ENCODE peak calls at places on chromosomes 1 and 21, in nine cellular contexts. C is uterus; J is upper lobe of right lung; N is lung; A is tibial nerve; Q is stomach; O is naive thymus-derived CD4-positive, alpha-beta T cell; Z is body of pancreas; V is thoracic aorta. D is an unnamed sample.

GRCh38 chr1:203569490-203570318 is 56.9 kb upstream of the ATP2B4 start:
- DNase-seq in C (no peak), J (no peak), N (no peak), A (no peak), Q (no peak), O (no peak), Z (no peak), V (no peak), D (no peak)

GRCh38 chr1:25774921-25775774 is 24.8 kb upstream of the SELENON start:
- DNase-seq in C (no peak), J (no peak), N (no peak), A (no peak), Q (no peak), O (peak; percentile 96), Z (no peak), V (no peak), D (no peak)

GRCh38 chr1:119139393-119139792 is 1.1 kb downstream of the WARS2 start:
- DNase-seq in C (no peak), J (no peak), N (no peak), A (no peak), Q (no peak), O (peak; percentile 20), Z (no peak), V (no peak), D (no peak)

GRCh38 chr1:201655910-201656669 is 117.2 kb downstream of the NAV1 start:
- DNase-seq in C (peak; percentile 44), J (no peak), N (no peak), A (no peak), Q (no peak), O (no peak), Z (no peak), V (no peak), D (no peak)

GRCh38 chr1:45365051-45365450 is 24.8 kb upstream of the MUTYH start:
- DNase-seq in C (no peak), J (no peak), N (no peak), A (no peak), Q (no peak), O (no peak), Z (no peak), V (no peak), D (no peak)

GRCh38 chr21:44982558-44983244 is 42.9 kb downstream of the SLX9 start:
- DNase-seq in C (no peak), J (no peak), N (peak; percentile 51), A (no peak), Q (peak; percentile 73), O (no peak), Z (no peak), V (peak; percentile 77), D (no peak)

GRCh38 chr21:31142600-31142999 is 104.3 kb upstream of the KRTAP19-8 start:
- DNase-seq in C (no peak), J (no peak), N (no peak), A (no peak), Q (no peak), O (peak; percentile 64), Z (no peak), V (no peak), D (no peak)

GRCh38 chr1:14969006-14969405 is 184.5 kb upstream of the TMEM51 start:
- DNase-seq in C (no peak), J (no peak), N (no peak), A (no peak), Q (no peak), O (peak; percentile 51), Z (no peak), V (no peak), D (no peak)

GRCh38 chr1:114153621-114154145 is at the start of gene SYT6:
- DNase-seq in C (no peak), J (no peak), N (no peak), A (no peak), Q (no peak), O (no peak), Z (no peak), V (no peak), D (no peak)

GRCh38 chr1:44602675-44603610 is 71.3 kb downstream of the TMEM53 start:
- DNase-seq in C (no peak), J (no peak), N (no peak), A (no peak), Q (no peak), O (no peak), Z (peak; percentile 27), V (no peak), D (no peak)

GRCh38 chr1:93621246-93621645 is 60.4 kb downstream of the BCAR3 start:
- DNase-seq in C (no peak), J (no peak), N (no peak), A (no peak), Q (no peak), O (no peak), Z (no peak), V (no peak), D (no peak)
- H3K27ac ChIP-seq in C (no peak overlapping the region), J (no peak overlapping the region), N (no peak overlapping the region), A (no peak overlapping the region), Q (no peak overlapping the region), O (no peak overlapping the region), Z (no peak overlapping the region), V (no peak overlapping the region), D (no peak overlapping the region)

GRCh38 chr1:154799188-154799587 is 70.9 kb downstream of the KCNN3 start:
- DNase-seq in C (no peak), J (no peak), N (no peak), A (no peak), Q (no peak), O (no peak), Z (no peak), V (no peak), D (no peak)
- H3K27me3 ChIP-seq in C (no peaks in the 10 kb centered on the region), J (no peaks in the 10 kb centered on the region), N (no peaks in the 10 kb centered on the region), A (peaks cover 6% of the 10 kb centered on the region), Q (no peaks in the 10 kb centered on the region), O (no peaks in the 10 kb centered on the region), Z (no peaks in the 10 kb centered on the region), V (no peaks in the 10 kb centered on the region), D (no peaks in the 10 kb centered on the region)

DNA sequence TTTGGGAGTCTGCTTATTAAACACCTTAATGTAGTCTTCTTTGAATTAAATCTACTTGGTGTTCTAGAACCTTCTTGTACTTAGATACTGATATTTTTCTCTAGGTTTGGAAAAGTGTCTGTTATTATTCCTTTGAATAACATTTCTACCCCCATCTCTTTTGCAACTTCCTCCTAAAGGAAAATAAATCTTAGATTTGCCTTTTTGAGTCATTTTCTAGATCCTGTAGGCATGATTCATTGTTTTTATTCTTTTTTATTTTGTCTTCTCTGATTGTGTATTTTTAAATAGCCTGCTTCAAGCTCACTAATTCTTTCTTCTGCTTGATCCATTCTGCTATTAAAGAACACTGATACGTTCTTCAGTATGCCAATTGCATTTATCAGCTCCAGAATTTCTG is 155.9 kb upstream of the NEGR1 start:
- DNase-seq in C (no peak), J (no peak), N (no peak), A (no peak), Q (no peak), O (no peak), Z (no peak), V (no peak), D (no peak)
- H3K27ac ChIP-seq in C (no peak overlapping the region), J (no peak overlapping the region), N (no peak overlapping the region), A (no peak overlapping the region), Q (no peak overlapping the region), O (no peak overlapping the region), Z (no peak overlapping the region), V (no peak overlapping the region), D (no peak overlapping the region)

DNA sequence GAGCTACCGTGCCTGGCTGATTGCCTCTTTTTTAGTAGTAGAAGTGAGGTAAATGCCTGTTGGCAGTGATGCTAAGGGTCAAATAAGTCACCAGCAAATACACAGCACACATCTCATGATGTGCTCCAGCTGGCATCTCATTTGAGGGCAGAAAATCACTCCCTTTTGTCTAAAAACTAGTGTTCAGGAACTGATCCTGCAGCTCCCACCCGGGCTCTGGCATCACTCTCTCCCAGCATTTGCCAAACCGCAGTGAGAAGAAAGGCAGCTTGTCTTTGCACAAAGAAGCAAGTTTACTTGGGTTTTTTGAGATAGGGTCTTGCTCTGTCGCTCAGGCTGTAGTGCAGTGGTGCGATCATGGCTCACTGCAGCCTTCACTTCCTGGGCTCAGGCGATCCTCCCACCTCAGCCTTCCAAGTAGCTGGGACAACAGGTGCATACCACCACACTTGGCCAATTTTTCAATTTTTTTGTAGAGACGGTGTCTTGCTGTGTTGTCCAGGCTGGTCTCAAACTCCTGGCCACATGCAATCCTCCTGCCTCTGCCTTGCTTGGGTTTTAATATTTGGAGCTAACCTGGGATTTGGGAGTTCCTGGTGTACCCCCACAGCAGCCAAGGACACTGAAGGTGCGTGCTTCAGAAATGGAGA is 4.1 kb downstream of the RBP7 start:
- DNase-seq in C (no peak), J (no peak), N (no peak), A (no peak), Q (no peak), O (no peak), Z (no peak), V (no peak), D (no peak)
- H3K27me3 ChIP-seq in C (no peaks in the 10 kb centered on the region), J (peaks cover 39% of the 10 kb centered on the region), N (no peaks in the 10 kb centered on the region), A (peaks cover 22% of the 10 kb centered on the region), Q (peaks cover 27% of the 10 kb centered on the region), O (no peaks in the 10 kb centered on the region), Z (peaks cover 12% of the 10 kb centered on the region), V (no peaks in the 10 kb centered on the region), D (peaks cover 14% of the 10 kb centered on the region)

DNA sequence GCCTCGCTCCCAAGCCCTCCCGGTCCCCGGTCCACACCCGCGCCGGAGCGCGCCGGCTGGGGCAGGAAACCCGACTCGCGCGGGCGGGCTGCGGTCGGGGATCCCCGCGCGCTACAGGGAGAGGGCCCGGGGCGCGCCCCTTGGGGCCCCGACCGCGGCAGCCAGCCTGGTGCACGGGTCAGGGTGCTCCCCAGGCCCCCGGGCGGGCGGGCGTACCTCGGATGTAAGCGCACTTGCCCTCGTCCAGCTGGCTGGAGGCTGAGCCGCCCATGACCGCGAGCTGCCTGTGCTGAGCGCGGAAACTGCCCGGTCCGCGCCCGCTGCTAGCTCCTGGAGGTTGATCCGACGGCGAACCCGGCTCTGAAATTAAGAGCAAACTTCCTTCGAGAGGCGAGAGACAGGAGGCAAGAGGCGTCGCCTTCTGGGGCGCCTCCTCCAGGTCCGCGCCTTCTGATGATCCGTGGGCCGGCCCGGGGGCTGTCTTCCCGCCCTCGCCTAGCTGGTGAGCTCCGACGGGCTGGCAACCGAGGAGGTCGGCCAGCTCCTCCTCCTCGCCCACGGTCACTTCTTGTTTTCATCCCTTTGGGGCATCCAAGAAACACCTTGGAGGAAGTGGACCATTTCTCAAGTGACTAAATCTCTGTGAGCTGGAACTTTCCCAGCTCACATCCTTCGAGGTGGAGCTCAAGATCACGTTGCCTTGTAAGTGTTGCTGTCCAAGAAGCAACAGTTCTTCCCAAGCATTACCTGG is at the start of gene NIBAN1:
- DNase-seq in C (peak; percentile 73), J (peak; percentile 86), N (peak; percentile 71), A (peak; percentile 57), Q (peak; percentile 73), O (peak; percentile 39), Z (peak; percentile 78), V (peak; percentile 51), D (peak; percentile 55)
- H3K27ac ChIP-seq in C (peak within 1 kb of the TSS; percentile 84), J (peak within 1 kb of the TSS; percentile 79), N (peak within 1 kb of the TSS; percentile 48), A (peak within 1 kb of the TSS; percentile 83), Q (peak within 1 kb of the TSS; percentile 90), O (peak within 1 kb of the TSS; percentile 7), Z (peak within 1 kb of the TSS; percentile 82), V (peak within 1 kb of the TSS; percentile 90), D (no peak within 1 kb of the TSS)

GRCh38 chr1:151993734-151994496 is at the start of gene S100A10:
- DNase-seq in C (peak; percentile 79), J (peak; percentile 93), N (peak; percentile 86), A (peak; percentile 61), Q (peak; percentile 79), O (peak; percentile 82), Z (peak; percentile 65), V (peak; percentile 46), D (no peak)
- H3K27me3 ChIP-seq in C (no peaks in the 10 kb centered on the region), J (no peaks in the 10 kb centered on the region), N (no peaks in the 10 kb centered on the region), A (no peaks in the 10 kb centered on the region), Q (no peaks in the 10 kb centered on the region), O (no peaks in the 10 kb centered on the region), Z (no peaks in the 10 kb centered on the region), V (no peaks in the 10 kb centered on the region), D (no peaks in the 10 kb centered on the region)